ENCODE peak calls at places on chromosome 12, in ten cellular contexts. One of them, this sample, is unnamed.

GRCh38 chr12:104799458-104799857 is 158.6 kb downstream of the SLC41A2 start:
- DNase-seq in progenitor cell of endocrine pancreas: peak; percentile 21
- DNase-seq in GM23338: no peak
- DNase-seq in foreskin melanocyte: no peak
- DNase-seq in activated T-cell treated with anti-CD3 and anti-CD28 coated beads for 1 hour: no peak
- DNase-seq in neural crest cell: peak; percentile 20
- DNase-seq in adrenal gland: no peak
- DNase-seq in iPS-NIHi11: no peak
- DNase-seq in NCI-H1105 treated with DMSO at 0.1 percent for 48 hours: no peak
- DNase-seq in activated T-helper 9 cell treated with anti-CD3 and anti-CD28 coated beads, Interleukin-2, amount 50 U/mL, for 16 hours: no peak
- DNase-seq in this sample: no peak

GRCh38 chr12:65565601-65566560 is 258.4 kb upstream of the HMGA2 start:
- DNase-seq in progenitor cell of endocrine pancreas: no peak
- DNase-seq in GM23338: peak; percentile 26
- DNase-seq in foreskin melanocyte: peak; percentile 66
- DNase-seq in activated T-cell treated with anti-CD3 and anti-CD28 coated beads for 1 hour: no peak
- DNase-seq in neural crest cell: no peak
- DNase-seq in adrenal gland: no peak
- DNase-seq in iPS-NIHi11: no peak
- DNase-seq in NCI-H1105 treated with DMSO at 0.1 percent for 48 hours: no peak
- DNase-seq in activated T-helper 9 cell treated with anti-CD3 and anti-CD28 coated beads, Interleukin-2, amount 50 U/mL, for 16 hours: no peak
- DNase-seq in this sample: no peak

GRCh38 chr12:62268956-62269355 is 8.8 kb downstream of the USP15 start:
- DNase-seq in progenitor cell of endocrine pancreas: no peak
- DNase-seq in GM23338: no peak
- DNase-seq in foreskin melanocyte: no peak
- DNase-seq in activated T-cell treated with anti-CD3 and anti-CD28 coated beads for 1 hour: no peak
- DNase-seq in neural crest cell: no peak
- DNase-seq in adrenal gland: no peak
- DNase-seq in iPS-NIHi11: no peak
- DNase-seq in NCI-H1105 treated with DMSO at 0.1 percent for 48 hours: no peak
- DNase-seq in activated T-helper 9 cell treated with anti-CD3 and anti-CD28 coated beads, Interleukin-2, amount 50 U/mL, for 16 hours: no peak
- DNase-seq in this sample: no peak

GRCh38 chr12:124562796-124563181 is 4.6 kb downstream of the NCOR2 start:
- DNase-seq in progenitor cell of endocrine pancreas: no peak
- DNase-seq in GM23338: no peak
- DNase-seq in foreskin melanocyte: no peak
- DNase-seq in activated T-cell treated with anti-CD3 and anti-CD28 coated beads for 1 hour: no peak
- DNase-seq in neural crest cell: no peak
- DNase-seq in adrenal gland: no peak
- DNase-seq in iPS-NIHi11: no peak
- DNase-seq in NCI-H1105 treated with DMSO at 0.1 percent for 48 hours: no peak
- DNase-seq in activated T-helper 9 cell treated with anti-CD3 and anti-CD28 coated beads, Interleukin-2, amount 50 U/mL, for 16 hours: no peak
- DNase-seq in this sample: no peak

GRCh38 chr12:11701398-11701797 is 51.9 kb downstream of the ETV6 start:
- DNase-seq in progenitor cell of endocrine pancreas: no peak
- DNase-seq in GM23338: no peak
- DNase-seq in foreskin melanocyte: no peak
- DNase-seq in activated T-cell treated with anti-CD3 and anti-CD28 coated beads for 1 hour: no peak
- DNase-seq in neural crest cell: no peak
- DNase-seq in adrenal gland: no peak
- DNase-seq in iPS-NIHi11: no peak
- DNase-seq in NCI-H1105 treated with DMSO at 0.1 percent for 48 hours: no peak
- DNase-seq in activated T-helper 9 cell treated with anti-CD3 and anti-CD28 coated beads, Interleukin-2, amount 50 U/mL, for 16 hours: no peak
- DNase-seq in this sample: no peak

GRCh38 chr12:123122649-123123048 is 28.2 kb downstream of the PITPNM2 start:
- DNase-seq in progenitor cell of endocrine pancreas: no peak
- DNase-seq in GM23338: no peak
- DNase-seq in foreskin melanocyte: no peak
- DNase-seq in activated T-cell treated with anti-CD3 and anti-CD28 coated beads for 1 hour: no peak
- DNase-seq in neural crest cell: no peak
- DNase-seq in adrenal gland: no peak
- DNase-seq in iPS-NIHi11: no peak
- DNase-seq in NCI-H1105 treated with DMSO at 0.1 percent for 48 hours: no peak
- DNase-seq in activated T-helper 9 cell treated with anti-CD3 and anti-CD28 coated beads, Interleukin-2, amount 50 U/mL, for 16 hours: no peak
- DNase-seq in this sample: no peak

GRCh38 chr12:1949771-1950470 is 31.5 kb upstream of the CACNA2D4 start:
- DNase-seq in progenitor cell of endocrine pancreas: no peak
- DNase-seq in GM23338: no peak
- DNase-seq in foreskin melanocyte: no peak
- DNase-seq in activated T-cell treated with anti-CD3 and anti-CD28 coated beads for 1 hour: no peak
- DNase-seq in neural crest cell: no peak
- DNase-seq in adrenal gland: no peak
- DNase-seq in iPS-NIHi11: no peak
- DNase-seq in NCI-H1105 treated with DMSO at 0.1 percent for 48 hours: no peak
- DNase-seq in activated T-helper 9 cell treated with anti-CD3 and anti-CD28 coated beads, Interleukin-2, amount 50 U/mL, for 16 hours: no peak
- DNase-seq in this sample: no peak

GRCh38 chr12:132021031-132021871 is 71.5 kb downstream of the EP400 start:
- DNase-seq in progenitor cell of endocrine pancreas: no peak
- DNase-seq in GM23338: no peak
- DNase-seq in foreskin melanocyte: no peak
- DNase-seq in activated T-cell treated with anti-CD3 and anti-CD28 coated beads for 1 hour: no peak
- DNase-seq in neural crest cell: no peak
- DNase-seq in adrenal gland: no peak
- DNase-seq in iPS-NIHi11: no peak
- DNase-seq in NCI-H1105 treated with DMSO at 0.1 percent for 48 hours: no peak
- DNase-seq in activated T-helper 9 cell treated with anti-CD3 and anti-CD28 coated beads, Interleukin-2, amount 50 U/mL, for 16 hours: no peak
- DNase-seq in this sample: no peak

GRCh38 chr12:117091758-117092510 is 7.3 kb downstream of the TESC start:
- DNase-seq in progenitor cell of endocrine pancreas: no peak
- DNase-seq in GM23338: no peak
- DNase-seq in foreskin melanocyte: no peak
- DNase-seq in activated T-cell treated with anti-CD3 and anti-CD28 coated beads for 1 hour: no peak
- DNase-seq in neural crest cell: no peak
- DNase-seq in adrenal gland: no peak
- DNase-seq in iPS-NIHi11: no peak
- DNase-seq in NCI-H1105 treated with DMSO at 0.1 percent for 48 hours: no peak
- DNase-seq in activated T-helper 9 cell treated with anti-CD3 and anti-CD28 coated beads, Interleukin-2, amount 50 U/mL, for 16 hours: no peak
- DNase-seq in this sample: no peak

GRCh38 chr12:4252595-4252994 is 21.0 kb upstream of the CCND2 start:
- DNase-seq in progenitor cell of endocrine pancreas: no peak
- DNase-seq in GM23338: peak; percentile 53
- DNase-seq in foreskin melanocyte: no peak
- DNase-seq in activated T-cell treated with anti-CD3 and anti-CD28 coated beads for 1 hour: no peak
- DNase-seq in neural crest cell: no peak
- DNase-seq in adrenal gland: no peak
- DNase-seq in iPS-NIHi11: peak; percentile 47
- DNase-seq in NCI-H1105 treated with DMSO at 0.1 percent for 48 hours: no peak
- DNase-seq in activated T-helper 9 cell treated with anti-CD3 and anti-CD28 coated beads, Interleukin-2, amount 50 U/mL, for 16 hours: no peak
- DNase-seq in this sample: no peak

GRCh38 chr12:131327521-131328488 is 374.1 kb downstream of the ADGRD1 start:
- DNase-seq in progenitor cell of endocrine pancreas: no peak
- DNase-seq in GM23338: peak; percentile 37
- DNase-seq in foreskin melanocyte: no peak
- DNase-seq in activated T-cell treated with anti-CD3 and anti-CD28 coated beads for 1 hour: no peak
- DNase-seq in neural crest cell: no peak
- DNase-seq in adrenal gland: no peak
- DNase-seq in iPS-NIHi11: peak; percentile 58
- DNase-seq in NCI-H1105 treated with DMSO at 0.1 percent for 48 hours: no peak
- DNase-seq in activated T-helper 9 cell treated with anti-CD3 and anti-CD28 coated beads, Interleukin-2, amount 50 U/mL, for 16 hours: no peak
- DNase-seq in this sample: no peak

GRCh38 chr12:570949-571794 is 92.1 kb downstream of the NINJ2 start:
- DNase-seq in progenitor cell of endocrine pancreas: no peak
- DNase-seq in GM23338: peak; percentile 80
- DNase-seq in foreskin melanocyte: no peak
- DNase-seq in activated T-cell treated with anti-CD3 and anti-CD28 coated beads for 1 hour: no peak
- DNase-seq in neural crest cell: no peak
- DNase-seq in adrenal gland: peak; percentile 77
- DNase-seq in iPS-NIHi11: peak; percentile 81
- DNase-seq in NCI-H1105 treated with DMSO at 0.1 percent for 48 hours: no peak
- DNase-seq in activated T-helper 9 cell treated with anti-CD3 and anti-CD28 coated beads, Interleukin-2, amount 50 U/mL, for 16 hours: no peak
- DNase-seq in this sample: peak; percentile 32

GRCh38 chr12:21694660-21695059 is 37.0 kb upstream of the LDHB start:
- DNase-seq in progenitor cell of endocrine pancreas: no peak
- DNase-seq in GM23338: no peak
- DNase-seq in foreskin melanocyte: no peak
- DNase-seq in activated T-cell treated with anti-CD3 and anti-CD28 coated beads for 1 hour: no peak
- DNase-seq in neural crest cell: no peak
- DNase-seq in adrenal gland: no peak
- DNase-seq in iPS-NIHi11: no peak
- DNase-seq in NCI-H1105 treated with DMSO at 0.1 percent for 48 hours: no peak
- DNase-seq in activated T-helper 9 cell treated with anti-CD3 and anti-CD28 coated beads, Interleukin-2, amount 50 U/mL, for 16 hours: no peak
- DNase-seq in this sample: no peak

GRCh38 chr12:47307680-47308399 is 228.1 kb upstream of the AMIGO2 start:
- DNase-seq in progenitor cell of endocrine pancreas: no peak
- DNase-seq in GM23338: peak; percentile 75
- DNase-seq in foreskin melanocyte: peak; percentile 26
- DNase-seq in activated T-cell treated with anti-CD3 and anti-CD28 coated beads for 1 hour: peak; percentile 20
- DNase-seq in neural crest cell: no peak
- DNase-seq in adrenal gland: peak; percentile 31
- DNase-seq in iPS-NIHi11: peak; percentile 61
- DNase-seq in NCI-H1105 treated with DMSO at 0.1 percent for 48 hours: peak; percentile 64
- DNase-seq in activated T-helper 9 cell treated with anti-CD3 and anti-CD28 coated beads, Interleukin-2, amount 50 U/mL, for 16 hours: peak; percentile 12
- DNase-seq in this sample: peak; percentile 15

GRCh38 chr12:131861261-131862083 is 33.0 kb upstream of the ULK1 start:
- DNase-seq in progenitor cell of endocrine pancreas: no peak
- DNase-seq in GM23338: no peak
- DNase-seq in foreskin melanocyte: no peak
- DNase-seq in activated T-cell treated with anti-CD3 and anti-CD28 coated beads for 1 hour: no peak
- DNase-seq in neural crest cell: no peak
- DNase-seq in adrenal gland: no peak
- DNase-seq in iPS-NIHi11: no peak
- DNase-seq in NCI-H1105 treated with DMSO at 0.1 percent for 48 hours: no peak
- DNase-seq in activated T-helper 9 cell treated with anti-CD3 and anti-CD28 coated beads, Interleukin-2, amount 50 U/mL, for 16 hours: no peak
- DNase-seq in this sample: no peak

GRCh38 chr12:59472273-59472672 is 123.6 kb upstream of the SLC16A7 start:
- DNase-seq in progenitor cell of endocrine pancreas: no peak
- DNase-seq in GM23338: no peak
- DNase-seq in foreskin melanocyte: no peak
- DNase-seq in activated T-cell treated with anti-CD3 and anti-CD28 coated beads for 1 hour: no peak
- DNase-seq in neural crest cell: no peak
- DNase-seq in adrenal gland: no peak
- DNase-seq in iPS-NIHi11: no peak
- DNase-seq in NCI-H1105 treated with DMSO at 0.1 percent for 48 hours: no peak
- DNase-seq in activated T-helper 9 cell treated with anti-CD3 and anti-CD28 coated beads, Interleukin-2, amount 50 U/mL, for 16 hours: no peak
- DNase-seq in this sample: no peak

GRCh38 chr12:1318327-1319031 is 275.9 kb downstream of the FBXL14 start:
- DNase-seq in progenitor cell of endocrine pancreas: no peak
- DNase-seq in GM23338: peak; percentile 48
- DNase-seq in foreskin melanocyte: peak; percentile 73
- DNase-seq in activated T-cell treated with anti-CD3 and anti-CD28 coated beads for 1 hour: no peak
- DNase-seq in neural crest cell: no peak
- DNase-seq in adrenal gland: no peak
- DNase-seq in iPS-NIHi11: peak; percentile 62
- DNase-seq in NCI-H1105 treated with DMSO at 0.1 percent for 48 hours: peak; percentile 99
- DNase-seq in activated T-helper 9 cell treated with anti-CD3 and anti-CD28 coated beads, Interleukin-2, amount 50 U/mL, for 16 hours: no peak
- DNase-seq in this sample: peak; percentile 43

GRCh38 chr12:24008166-24008565 is 58.7 kb upstream of the SOX5 start:
- DNase-seq in progenitor cell of endocrine pancreas: no peak
- DNase-seq in GM23338: no peak
- DNase-seq in foreskin melanocyte: no peak
- DNase-seq in activated T-cell treated with anti-CD3 and anti-CD28 coated beads for 1 hour: no peak
- DNase-seq in neural crest cell: no peak
- DNase-seq in adrenal gland: no peak
- DNase-seq in iPS-NIHi11: no peak
- DNase-seq in NCI-H1105 treated with DMSO at 0.1 percent for 48 hours: no peak
- DNase-seq in activated T-helper 9 cell treated with anti-CD3 and anti-CD28 coated beads, Interleukin-2, amount 50 U/mL, for 16 hours: no peak
- DNase-seq in this sample: no peak

GRCh38 chr12:124664395-124665111 is 97.1 kb upstream of the NCOR2 start:
- DNase-seq in progenitor cell of endocrine pancreas: no peak
- DNase-seq in GM23338: no peak
- DNase-seq in foreskin melanocyte: no peak
- DNase-seq in activated T-cell treated with anti-CD3 and anti-CD28 coated beads for 1 hour: no peak
- DNase-seq in neural crest cell: no peak
- DNase-seq in adrenal gland: no peak
- DNase-seq in iPS-NIHi11: no peak
- DNase-seq in NCI-H1105 treated with DMSO at 0.1 percent for 48 hours: no peak
- DNase-seq in activated T-helper 9 cell treated with anti-CD3 and anti-CD28 coated beads, Interleukin-2, amount 50 U/mL, for 16 hours: no peak
- DNase-seq in this sample: no peak

GRCh38 chr12:89706551-89707348 is 1.9 kb downstream of the ATP2B1 start:
- DNase-seq in progenitor cell of endocrine pancreas: no peak
- DNase-seq in GM23338: peak; percentile 5
- DNase-seq in foreskin melanocyte: no peak
- DNase-seq in activated T-cell treated with anti-CD3 and anti-CD28 coated beads for 1 hour: peak; percentile 1
- DNase-seq in neural crest cell: no peak
- DNase-seq in adrenal gland: peak; percentile 29
- DNase-seq in iPS-NIHi11: peak; percentile 11
- DNase-seq in NCI-H1105 treated with DMSO at 0.1 percent for 48 hours: peak; percentile 49
- DNase-seq in activated T-helper 9 cell treated with anti-CD3 and anti-CD28 coated beads, Interleukin-2, amount 50 U/mL, for 16 hours: no peak
- DNase-seq in this sample: peak; percentile 10